ENCODE peak calls at places on chromosomes 16 and 17, in five cellular contexts. I is astrocyte of the spinal cord, J is PC-9, Y is astrocyte, T is cardiac muscle cell. A is an unnamed sample.

GRCh38 chr17:5971969-5972368 is 98.2 kb upstream of the WSCD1 start:
- DNase-seq in J (no peak), I (no peak), Y (no peak), T (no peak), A (no peak)

GRCh38 chr17:64051153-64051552 is 30.7 kb upstream of the ICAM2 start:
- DNase-seq in T (no peak), Y (no peak), I (no peak), J (no peak), A (no peak)

GRCh38 chr17:39634384-39634871 is 2.5 kb upstream of the STARD3 start:
- DNase-seq in I (peak), J (no peak), T (peak), Y (no peak), A (peak)

GRCh38 chr17:17231621-17232302 is 5.2 kb downstream of the FLCN start:
- DNase-seq in Y (no peak), I (no peak), J (no peak), T (no peak), A (no peak)

GRCh38 chr17:50304781-50305404 is 30.6 kb downstream of the TMEM92 start:
- DNase-seq in I (no peak), Y (peak), J (no peak), T (no peak), A (peak)

GRCh38 chr17:37570527-37571093 is 38.6 kb downstream of the SYNRG start:
- DNase-seq in I (peak), Y (peak), J (peak), T (peak), A (peak)

GRCh38 chr17:8611135-8611534 is 19.4 kb downstream of the MYH10 start:
- DNase-seq in Y (no peak), T (no peak), I (no peak), J (no peak), A (peak)

GRCh38 chr17:10513284-10514067 is 4.9 kb downstream of the MYH1 start:
- DNase-seq in I (no peak), Y (peak), J (no peak), T (no peak), A (no peak)

GRCh38 chr16:4790871-4791270 is 2.7 kb upstream of the SEPTIN12 start:
- DNase-seq in T (no peak), J (no peak), Y (no peak), I (no peak), A (no peak)

GRCh38 chr16:4283939-4284338 is 11.1 kb upstream of the TFAP4 start:
- DNase-seq in J (peak), Y (peak), I (peak), T (no peak), A (peak)

GRCh38 chr16:84360170-84360569 is 8.2 kb upstream of the ATP2C2 start:
- DNase-seq in J (peak), T (no peak), Y (peak), I (peak), A (no peak)

GRCh38 chr17:29154516-29155234 is 25.5 kb downstream of the MYO18A start:
- DNase-seq in T (no peak), J (peak), I (no peak), Y (no peak), A (no peak)

GRCh38 chr16:21626659-21627277 is 25.6 kb downstream of the IGSF6 start:
- DNase-seq in T (peak), I (peak), Y (peak), J (peak), A (peak)

GRCh38 chr17:29625037-29625750 is 2.5 kb upstream of the CORO6 start:
- DNase-seq in Y (peak), T (no peak), I (peak), J (peak), A (no peak)

GRCh38 chr17:74444406-74444805 is 12.5 kb downstream of the GPRC5C start:
- DNase-seq in T (no peak), J (no peak), Y (no peak), I (no peak), A (no peak)

GRCh38 chr17:888998-889401 is 90.6 kb downstream of the NXN start:
- DNase-seq in J (no peak), Y (no peak), I (no peak), T (no peak), A (no peak)

GRCh38 chr17:21167303-21167702 is 40.5 kb downstream of the DHRS7B start:
- DNase-seq in I (no peak), Y (peak), J (no peak), T (no peak), A (no peak)

DNA sequence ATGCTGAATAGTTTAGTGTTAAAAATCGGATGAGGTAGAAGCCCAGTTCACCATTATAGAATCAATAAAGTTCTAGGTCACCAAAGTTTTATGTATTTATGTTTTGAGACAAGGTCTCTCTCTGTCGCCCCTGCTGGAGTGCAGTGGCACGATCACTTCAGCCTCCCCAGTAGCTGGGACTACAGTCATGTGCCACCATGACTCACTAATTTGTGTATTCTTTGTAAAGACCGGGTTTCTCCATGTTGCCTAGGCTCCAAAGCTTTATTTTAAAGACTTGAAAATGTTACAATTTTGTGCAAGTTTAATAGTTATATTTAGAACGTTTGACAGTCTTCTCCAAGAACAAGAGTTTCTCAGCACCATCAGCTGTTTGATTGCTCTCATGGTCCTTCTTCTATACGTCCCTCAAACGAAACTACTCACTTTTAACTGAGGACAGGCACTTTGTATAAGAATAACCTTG is 32.1 kb downstream of the NDE1 start:
- DNase-seq in J (peak), T (peak), I (peak), Y (peak), A (peak)
- TF ChIP-seq CTCF in J (peak), T (peak), I (peak), Y (peak), A (peak)

GRCh38 chr16:525123-525519 is 2.4 kb upstream of the CAPN15 start:
- DNase-seq in T (no peak), J (no peak), I (no peak), Y (no peak), A (no peak)
- TF ChIP-seq CTCF in T (no peak), J (no peak), I (no peak), Y (no peak), A (no peak)

DNA sequence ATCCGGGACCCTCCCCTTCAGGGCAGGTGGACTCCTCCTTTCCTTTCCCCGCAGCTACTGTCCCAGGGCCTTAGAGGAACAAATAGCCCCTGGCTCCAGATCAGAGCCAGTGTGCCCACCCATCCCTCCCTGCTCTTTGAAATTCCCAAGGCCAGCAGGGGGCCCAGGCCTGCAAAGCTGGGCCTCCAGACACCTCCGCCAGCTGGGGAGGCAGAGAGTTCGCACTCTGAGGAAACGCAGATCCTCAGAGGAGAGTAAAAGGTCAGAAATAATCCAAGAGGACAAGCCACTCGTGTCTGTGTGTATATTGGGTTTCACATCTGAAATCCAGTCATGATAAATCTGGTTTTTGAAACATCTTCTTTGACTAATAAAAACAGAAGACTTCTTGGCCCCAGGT is 44.7 kb upstream of the TBX2 start:
- DNase-seq in T (peak), I (no peak), J (no peak), Y (no peak), A (no peak)
- TF ChIP-seq CTCF in T (no peak), I (no peak), J (no peak), Y (no peak), A (peak)

GRCh38 chr16:89704281-89704680 is 2.8 kb upstream of the SPATA2L start:
- DNase-seq in T (no peak), I (no peak), Y (no peak), J (no peak), A (no peak)

GRCh38 chr16:89700100-89700648 is 1.3 kb downstream of the SPATA2L start:
- DNase-seq in T (peak), I (peak), Y (peak), J (peak), A (peak)

GRCh38 chr16:89705006-89705405 is 3.5 kb upstream of the SPATA2L start:
- DNase-seq in J (no peak), Y (no peak), T (no peak), I (no peak), A (no peak)

GRCh38 chr16:89700649-89701424 is 668 bp downstream of the SPATA2L start:
- DNase-seq in I (peak), T (peak), Y (no peak), J (peak), A (no peak)

GRCh38 chr16:89701425-89702406 is at the start of gene SPATA2L:
- DNase-seq in I (peak), T (peak), Y (peak), J (peak), A (peak)
- TF ChIP-seq CTCF in I (no peak), T (no peak), Y (no peak), J (no peak), A (peak)